ENCODE peak calls at places on chromosomes 13 and 19, in six cellular contexts. U, H, Z, D, K and E are unnamed samples.

GRCh38 chr19:7751157-7751783 is 3.9 kb upstream of the CD209 start:
- DNase-seq in U (no peak), H (no peak), Z (no peak), D (peak; percentile 56), K (no peak), E (no peak)

GRCh38 chr13:51523082-51523518 is 61.2 kb upstream of the WDFY2 start:
- DNase-seq in U (no peak), H (no peak), Z (no peak), D (no peak), K (no peak), E (peak; percentile 53)

GRCh38 chr13:40069173-40070044 is 413.9 kb downstream of the COG6 start:
- DNase-seq in U (peak; percentile 44), H (peak; percentile 78), Z (peak; percentile 51), D (no peak), K (no peak), E (peak; percentile 67)

GRCh38 chr13:77065456-77066147 is 38.6 kb upstream of the FBXL3 start:
- DNase-seq in U (no peak), H (no peak), Z (no peak), D (no peak), K (no peak), E (no peak)

GRCh38 chr19:1333789-1334188 is 48.1 kb downstream of the EFNA2 start:
- DNase-seq in U (no peak), H (no peak), Z (peak; percentile 67), D (no peak), K (no peak), E (no peak)

GRCh38 chr19:10654610-10655456 is 687 bp downstream of the ILF3 start:
- DNase-seq in U (no peak), H (peak; percentile 87), Z (peak; percentile 77), D (no peak), K (peak; percentile 72), E (peak; percentile 47)

GRCh38 chr13:109156181-109156935 is 526.9 kb downstream of the MYO16 start:
- DNase-seq in U (no peak), H (no peak), Z (no peak), D (no peak), K (no peak), E (no peak)

GRCh38 chr13:46389985-46390384 is 2.9 kb upstream of the RUBCNL start:
- DNase-seq in U (no peak), H (no peak), Z (no peak), D (peak; percentile 79), K (no peak), E (peak; percentile 31)

GRCh38 chr13:19713186-19713965 is 69.4 kb downstream of the PSPC1 start:
- DNase-seq in U (no peak), H (no peak), Z (peak; percentile 50), D (peak; percentile 13), K (no peak), E (no peak)

GRCh38 chr13:27037571-27037970 is 134.0 kb downstream of the USP12 start:
- DNase-seq in U (no peak), H (no peak), Z (no peak), D (no peak), K (no peak), E (no peak)

GRCh38 chr19:53870485-53870844 is 2.8 kb downstream of the MYADM start:
- DNase-seq in U (no peak), H (no peak), Z (peak; percentile 72), D (no peak), K (no peak), E (no peak)

GRCh38 chr19:31727536-31727935 is 378.3 kb upstream of the TSHZ3 start:
- DNase-seq in U (no peak), H (no peak), Z (no peak), D (no peak), K (no peak), E (no peak)

GRCh38 chr13:94140027-94140426 is 339.5 kb downstream of the DCT start:
- DNase-seq in U (no peak), H (no peak), Z (no peak), D (no peak), K (no peak), E (no peak)

GRCh38 chr19:1259873-1260748 is 9.0 kb upstream of the CIRBP start:
- DNase-seq in U (no peak), H (no peak), Z (no peak), D (no peak), K (no peak), E (no peak)

GRCh38 chr13:114079601-114080536 is 52.6 kb downstream of the RASA3 start:
- DNase-seq in U (no peak), H (peak; percentile 9), Z (no peak), D (no peak), K (no peak), E (no peak)

GRCh38 chr19:43765109-43765876 is 10.5 kb upstream of the SMG9 start:
- DNase-seq in U (peak; percentile 93), H (no peak), Z (peak; percentile 80), D (peak; percentile 95), K (no peak), E (peak; percentile 30)

GRCh38 chr13:50200562-50200961 is 185.3 kb downstream of the KCNRG start:
- DNase-seq in U (no peak), H (no peak), Z (peak; percentile 27), D (no peak), K (no peak), E (no peak)

GRCh38 chr19:48490980-48491792 is 20.4 kb downstream of the LMTK3 start:
- DNase-seq in U (peak; percentile 71), H (peak; percentile 78), Z (peak; percentile 83), D (no peak), K (no peak), E (no peak)

GRCh38 chr13:50170447-50171037 is 155.3 kb downstream of the KCNRG start:
- DNase-seq in U (no peak), H (no peak), Z (no peak), D (no peak), K (no peak), E (no peak)

GRCh38 chr19:17512574-17512939 is 1.1 kb downstream of the PGLS start:
- DNase-seq in U (no peak), H (no peak), Z (peak; percentile 31), D (no peak), K (no peak), E (no peak)

GRCh38 chr19:12913011-12913561 is 6.0 kb downstream of the SYCE2 start:
- DNase-seq in U (no peak), H (peak; percentile 67), Z (peak; percentile 24), D (no peak), K (no peak), E (peak; percentile 62)

GRCh38 chr13:98285317-98285716 is 108.2 kb upstream of the RNF113B start:
- DNase-seq in U (no peak), H (no peak), Z (no peak), D (no peak), K (no peak), E (no peak)

GRCh38 chr13:29810145-29810742 is 40.2 kb downstream of the UBL3 start:
- DNase-seq in U (no peak), H (no peak), Z (no peak), D (no peak), K (no peak), E (peak; percentile 5)

GRCh38 chr19:35565016-35565856 is 1.8 kb upstream of the ATP4A start:
- DNase-seq in U (no peak), H (no peak), Z (no peak), D (no peak), K (no peak), E (no peak)

GRCh38 chr19:42472402-42473147 is 29.8 kb upstream of the CXCL17 start:
- DNase-seq in U (no peak), H (no peak), Z (no peak), D (no peak), K (no peak), E (no peak)

GRCh38 chr13:27079421-27079958 is 92.1 kb downstream of the USP12 start:
- DNase-seq in U (no peak), H (peak; percentile 52), Z (no peak), D (no peak), K (peak; percentile 17), E (no peak)

GRCh38 chr19:19319725-19320361 is 466 bp downstream of the SUGP1 start:
- DNase-seq in U (no peak), H (no peak), Z (peak; percentile 21), D (no peak), K (no peak), E (no peak)

GRCh38 chr19:4495471-4495870 is 22.8 kb downstream of the PLIN4 start:
- DNase-seq in U (peak; percentile 22), H (peak; percentile 44), Z (no peak), D (no peak), K (no peak), E (no peak)
- TF ChIP-seq CTCF in U (peak; percentile 75), H (no peak), Z (peak; percentile 21), D (peak; percentile 65), K (peak; percentile 46), E (peak; percentile 47)

GRCh38 chr13:75752848-75753247 is 116.7 kb downstream of the LMO7 start:
- DNase-seq in U (no peak), H (no peak), Z (no peak), D (no peak), K (no peak), E (no peak)

GRCh38 chr13:75757336-75757735 is 121.2 kb downstream of the LMO7 start:
- DNase-seq in U (no peak), H (no peak), Z (no peak), D (no peak), K (no peak), E (no peak)

GRCh38 chr13:75751350-75751749 is 115.2 kb downstream of the LMO7 start:
- DNase-seq in U (no peak), H (no peak), Z (no peak), D (no peak), K (no peak), E (no peak)

GRCh38 chr13:75759531-75759930 is 123.4 kb downstream of the LMO7 start:
- DNase-seq in U (no peak), H (no peak), Z (no peak), D (no peak), K (no peak), E (peak; percentile 34)

DNA sequence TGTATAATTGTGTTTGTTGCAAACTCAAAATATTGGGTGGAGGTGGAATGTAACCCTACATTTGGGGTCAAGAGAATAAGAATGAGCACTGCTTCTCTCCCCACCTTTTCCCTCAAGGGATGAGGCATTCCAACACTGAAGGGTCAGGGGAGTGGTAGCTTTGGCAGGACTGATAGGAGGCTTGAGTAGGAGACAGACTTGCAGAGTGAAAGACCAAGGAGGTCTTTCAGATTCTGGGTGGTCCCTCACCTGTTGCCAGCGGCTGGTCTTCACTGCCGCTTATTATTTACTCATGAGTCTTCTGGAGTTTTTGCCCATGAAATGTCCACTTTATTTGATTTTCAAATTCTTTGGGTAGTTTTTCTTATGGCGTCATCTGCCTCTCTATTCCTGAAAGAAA is 118.8 kb downstream of the LMO7 start:
- DNase-seq in U (no peak), H (no peak), Z (no peak), D (no peak), K (no peak), E (no peak)
- TF ChIP-seq ATF3 in U (no peak), H (no peak), Z (no peak), D (no peak), K (no peak), E (no peak)

GRCh38 chr19:55909801-55910200 is 22.3 kb downstream of the NLRP13 start:
- DNase-seq in U (no peak), H (no peak), Z (no peak), D (no peak), K (no peak), E (no peak)
- TF ChIP-seq CTCF in U (no peak), H (no peak), Z (no peak), D (no peak), K (no peak), E (no peak)

DNA sequence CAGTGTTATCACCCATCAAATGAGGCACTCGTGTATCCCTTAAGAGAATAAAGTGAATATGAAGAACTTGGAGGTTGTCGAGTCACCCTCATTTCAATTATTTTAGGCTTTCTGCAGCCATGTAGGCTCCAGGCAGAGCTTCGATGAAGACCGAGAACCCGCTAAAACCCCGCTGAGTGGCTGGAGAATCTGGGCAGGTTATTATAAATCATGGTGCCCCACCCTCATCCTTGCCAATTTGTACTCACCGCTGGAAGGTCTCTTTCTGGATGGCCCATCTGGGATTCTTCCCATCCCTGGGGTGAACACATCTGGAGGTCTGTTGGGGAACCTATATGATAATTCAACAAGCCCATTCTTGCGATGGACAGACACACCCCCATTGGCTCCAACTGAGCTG is 190.8 kb downstream of the ZNF536 start:
- DNase-seq in U (no peak), H (no peak), Z (no peak), D (no peak), K (no peak), E (no peak)
- TF ChIP-seq ATF3 in U (no peak), H (no peak), Z (no peak), D (no peak), K (no peak), E (no peak)